ENCODE peak calls at places on chromosomes 2 and 18, in seven cellular contexts. One of them, this sample, is unnamed.

GRCh38 chr2:228819701-228820100 is 451.4 kb downstream of the PID1 start:
- DNase-seq in DMS 273 treated with DMSO at 0.1 percent for 48 hours: no peak
- DNase-seq in tibial nerve: no peak
- DNase-seq in activated T-helper 1 cell treated with anti-CD3 and anti-CD28 coated beads, Interleukin-12 subunit alpha, Interleukin-12 subunit beta, Interleukin-2, Interleukin-4 antibody, amounts not matched to agents 30 ng/mL and 10 ng/mL and 1 ng/mL, durations not matched to agents 14 hours and 24 hours and 36 hours: no peak
- DNase-seq in AG09319: no peak
- DNase-seq in colonic mucosa: no peak
- DNase-seq in activated CD8-positive, alpha-beta T cell treated with anti-CD3 and anti-CD28 coated beads, Interleukin-2, amount 10 ng/mL, durations not matched to agents 7 days and 5 days: no peak
- DNase-seq in this sample: no peak

GRCh38 chr2:160731415-160731814 is 237.8 kb upstream of the RBMS1 start:
- DNase-seq in DMS 273 treated with DMSO at 0.1 percent for 48 hours: no peak
- DNase-seq in tibial nerve: no peak
- DNase-seq in activated T-helper 1 cell treated with anti-CD3 and anti-CD28 coated beads, Interleukin-12 subunit alpha, Interleukin-12 subunit beta, Interleukin-2, Interleukin-4 antibody, amounts not matched to agents 30 ng/mL and 10 ng/mL and 1 ng/mL, durations not matched to agents 14 hours and 24 hours and 36 hours: no peak
- DNase-seq in AG09319: no peak
- DNase-seq in colonic mucosa: no peak
- DNase-seq in activated CD8-positive, alpha-beta T cell treated with anti-CD3 and anti-CD28 coated beads, Interleukin-2, amount 10 ng/mL, durations not matched to agents 7 days and 5 days: no peak
- DNase-seq in this sample: no peak

GRCh38 chr2:42842418-42842817 is 50.0 kb upstream of the HAAO start:
- DNase-seq in DMS 273 treated with DMSO at 0.1 percent for 48 hours: no peak
- DNase-seq in tibial nerve: no peak
- DNase-seq in activated T-helper 1 cell treated with anti-CD3 and anti-CD28 coated beads, Interleukin-12 subunit alpha, Interleukin-12 subunit beta, Interleukin-2, Interleukin-4 antibody, amounts not matched to agents 30 ng/mL and 10 ng/mL and 1 ng/mL, durations not matched to agents 14 hours and 24 hours and 36 hours: no peak
- DNase-seq in AG09319: no peak
- DNase-seq in colonic mucosa: no peak
- DNase-seq in activated CD8-positive, alpha-beta T cell treated with anti-CD3 and anti-CD28 coated beads, Interleukin-2, amount 10 ng/mL, durations not matched to agents 7 days and 5 days: no peak
- DNase-seq in this sample: no peak

GRCh38 chr18:7071600-7071999 is 46.0 kb downstream of the LAMA1 start:
- DNase-seq in DMS 273 treated with DMSO at 0.1 percent for 48 hours: no peak
- DNase-seq in tibial nerve: no peak
- DNase-seq in activated T-helper 1 cell treated with anti-CD3 and anti-CD28 coated beads, Interleukin-12 subunit alpha, Interleukin-12 subunit beta, Interleukin-2, Interleukin-4 antibody, amounts not matched to agents 30 ng/mL and 10 ng/mL and 1 ng/mL, durations not matched to agents 14 hours and 24 hours and 36 hours: no peak
- DNase-seq in AG09319: no peak
- DNase-seq in colonic mucosa: no peak
- DNase-seq in activated CD8-positive, alpha-beta T cell treated with anti-CD3 and anti-CD28 coated beads, Interleukin-2, amount 10 ng/mL, durations not matched to agents 7 days and 5 days: no peak
- DNase-seq in this sample: no peak

GRCh38 chr2:121362776-121363175 is 77.8 kb upstream of the TFCP2L1 start:
- DNase-seq in DMS 273 treated with DMSO at 0.1 percent for 48 hours: no peak
- DNase-seq in tibial nerve: no peak
- DNase-seq in activated T-helper 1 cell treated with anti-CD3 and anti-CD28 coated beads, Interleukin-12 subunit alpha, Interleukin-12 subunit beta, Interleukin-2, Interleukin-4 antibody, amounts not matched to agents 30 ng/mL and 10 ng/mL and 1 ng/mL, durations not matched to agents 14 hours and 24 hours and 36 hours: no peak
- DNase-seq in AG09319: no peak
- DNase-seq in colonic mucosa: no peak
- DNase-seq in activated CD8-positive, alpha-beta T cell treated with anti-CD3 and anti-CD28 coated beads, Interleukin-2, amount 10 ng/mL, durations not matched to agents 7 days and 5 days: no peak
- DNase-seq in this sample: no peak

GRCh38 chr2:86037141-86037794 is 68.4 kb downstream of the POLR1A start:
- DNase-seq in DMS 273 treated with DMSO at 0.1 percent for 48 hours: no peak
- DNase-seq in tibial nerve: peak; percentile 82
- DNase-seq in activated T-helper 1 cell treated with anti-CD3 and anti-CD28 coated beads, Interleukin-12 subunit alpha, Interleukin-12 subunit beta, Interleukin-2, Interleukin-4 antibody, amounts not matched to agents 30 ng/mL and 10 ng/mL and 1 ng/mL, durations not matched to agents 14 hours and 24 hours and 36 hours: no peak
- DNase-seq in AG09319: peak; percentile 91
- DNase-seq in colonic mucosa: peak; percentile 52
- DNase-seq in activated CD8-positive, alpha-beta T cell treated with anti-CD3 and anti-CD28 coated beads, Interleukin-2, amount 10 ng/mL, durations not matched to agents 7 days and 5 days: peak; percentile 45
- DNase-seq in this sample: peak; percentile 59

GRCh38 chr2:233040174-233040530 is 7.7 kb downstream of the NEU2 start:
- DNase-seq in DMS 273 treated with DMSO at 0.1 percent for 48 hours: no peak
- DNase-seq in tibial nerve: no peak
- DNase-seq in activated T-helper 1 cell treated with anti-CD3 and anti-CD28 coated beads, Interleukin-12 subunit alpha, Interleukin-12 subunit beta, Interleukin-2, Interleukin-4 antibody, amounts not matched to agents 30 ng/mL and 10 ng/mL and 1 ng/mL, durations not matched to agents 14 hours and 24 hours and 36 hours: no peak
- DNase-seq in AG09319: no peak
- DNase-seq in colonic mucosa: no peak
- DNase-seq in activated CD8-positive, alpha-beta T cell treated with anti-CD3 and anti-CD28 coated beads, Interleukin-2, amount 10 ng/mL, durations not matched to agents 7 days and 5 days: no peak
- DNase-seq in this sample: no peak

GRCh38 chr18:37676276-37676675 is 110.7 kb upstream of the CELF4 start:
- DNase-seq in DMS 273 treated with DMSO at 0.1 percent for 48 hours: no peak
- DNase-seq in tibial nerve: no peak
- DNase-seq in activated T-helper 1 cell treated with anti-CD3 and anti-CD28 coated beads, Interleukin-12 subunit alpha, Interleukin-12 subunit beta, Interleukin-2, Interleukin-4 antibody, amounts not matched to agents 30 ng/mL and 10 ng/mL and 1 ng/mL, durations not matched to agents 14 hours and 24 hours and 36 hours: no peak
- DNase-seq in AG09319: no peak
- DNase-seq in colonic mucosa: no peak
- DNase-seq in activated CD8-positive, alpha-beta T cell treated with anti-CD3 and anti-CD28 coated beads, Interleukin-2, amount 10 ng/mL, durations not matched to agents 7 days and 5 days: no peak
- DNase-seq in this sample: no peak

GRCh38 chr2:222360146-222360545 is 61.3 kb upstream of the PAX3 start:
- DNase-seq in DMS 273 treated with DMSO at 0.1 percent for 48 hours: no peak
- DNase-seq in tibial nerve: no peak
- DNase-seq in activated T-helper 1 cell treated with anti-CD3 and anti-CD28 coated beads, Interleukin-12 subunit alpha, Interleukin-12 subunit beta, Interleukin-2, Interleukin-4 antibody, amounts not matched to agents 30 ng/mL and 10 ng/mL and 1 ng/mL, durations not matched to agents 14 hours and 24 hours and 36 hours: no peak
- DNase-seq in AG09319: no peak
- DNase-seq in colonic mucosa: no peak
- DNase-seq in activated CD8-positive, alpha-beta T cell treated with anti-CD3 and anti-CD28 coated beads, Interleukin-2, amount 10 ng/mL, durations not matched to agents 7 days and 5 days: no peak
- DNase-seq in this sample: no peak

GRCh38 chr2:193679850-193680249 is 1485.1 kb upstream of the TMEFF2 start:
- DNase-seq in DMS 273 treated with DMSO at 0.1 percent for 48 hours: no peak
- DNase-seq in tibial nerve: no peak
- DNase-seq in activated T-helper 1 cell treated with anti-CD3 and anti-CD28 coated beads, Interleukin-12 subunit alpha, Interleukin-12 subunit beta, Interleukin-2, Interleukin-4 antibody, amounts not matched to agents 30 ng/mL and 10 ng/mL and 1 ng/mL, durations not matched to agents 14 hours and 24 hours and 36 hours: no peak
- DNase-seq in AG09319: no peak
- DNase-seq in colonic mucosa: no peak
- DNase-seq in activated CD8-positive, alpha-beta T cell treated with anti-CD3 and anti-CD28 coated beads, Interleukin-2, amount 10 ng/mL, durations not matched to agents 7 days and 5 days: no peak
- DNase-seq in this sample: no peak

GRCh38 chr2:194700116-194700515 is 956.9 kb upstream of the SLC39A10 start:
- DNase-seq in DMS 273 treated with DMSO at 0.1 percent for 48 hours: no peak
- DNase-seq in tibial nerve: no peak
- DNase-seq in activated T-helper 1 cell treated with anti-CD3 and anti-CD28 coated beads, Interleukin-12 subunit alpha, Interleukin-12 subunit beta, Interleukin-2, Interleukin-4 antibody, amounts not matched to agents 30 ng/mL and 10 ng/mL and 1 ng/mL, durations not matched to agents 14 hours and 24 hours and 36 hours: no peak
- DNase-seq in AG09319: no peak
- DNase-seq in colonic mucosa: no peak
- DNase-seq in activated CD8-positive, alpha-beta T cell treated with anti-CD3 and anti-CD28 coated beads, Interleukin-2, amount 10 ng/mL, durations not matched to agents 7 days and 5 days: no peak
- DNase-seq in this sample: no peak

GRCh38 chr2:235504459-235505200 is 10.8 kb downstream of the AGAP1 start:
- DNase-seq in DMS 273 treated with DMSO at 0.1 percent for 48 hours: no peak
- DNase-seq in tibial nerve: no peak
- DNase-seq in activated T-helper 1 cell treated with anti-CD3 and anti-CD28 coated beads, Interleukin-12 subunit alpha, Interleukin-12 subunit beta, Interleukin-2, Interleukin-4 antibody, amounts not matched to agents 30 ng/mL and 10 ng/mL and 1 ng/mL, durations not matched to agents 14 hours and 24 hours and 36 hours: no peak
- DNase-seq in AG09319: no peak
- DNase-seq in colonic mucosa: no peak
- DNase-seq in activated CD8-positive, alpha-beta T cell treated with anti-CD3 and anti-CD28 coated beads, Interleukin-2, amount 10 ng/mL, durations not matched to agents 7 days and 5 days: no peak
- DNase-seq in this sample: no peak

GRCh38 chr2:19863303-19864041 is 38.3 kb downstream of the TTC32 start:
- DNase-seq in DMS 273 treated with DMSO at 0.1 percent for 48 hours: peak; percentile 3
- DNase-seq in tibial nerve: peak; percentile 67
- DNase-seq in activated T-helper 1 cell treated with anti-CD3 and anti-CD28 coated beads, Interleukin-12 subunit alpha, Interleukin-12 subunit beta, Interleukin-2, Interleukin-4 antibody, amounts not matched to agents 30 ng/mL and 10 ng/mL and 1 ng/mL, durations not matched to agents 14 hours and 24 hours and 36 hours: peak; percentile 49
- DNase-seq in AG09319: no peak
- DNase-seq in colonic mucosa: peak; percentile 73
- DNase-seq in activated CD8-positive, alpha-beta T cell treated with anti-CD3 and anti-CD28 coated beads, Interleukin-2, amount 10 ng/mL, durations not matched to agents 7 days and 5 days: peak; percentile 74
- DNase-seq in this sample: peak; percentile 83

GRCh38 chr2:233210843-233211600 is 40.5 kb upstream of the ATG16L1 start:
- DNase-seq in DMS 273 treated with DMSO at 0.1 percent for 48 hours: peak; percentile 24
- DNase-seq in tibial nerve: peak; percentile 75
- DNase-seq in activated T-helper 1 cell treated with anti-CD3 and anti-CD28 coated beads, Interleukin-12 subunit alpha, Interleukin-12 subunit beta, Interleukin-2, Interleukin-4 antibody, amounts not matched to agents 30 ng/mL and 10 ng/mL and 1 ng/mL, durations not matched to agents 14 hours and 24 hours and 36 hours: no peak
- DNase-seq in AG09319: peak; percentile 69
- DNase-seq in colonic mucosa: peak; percentile 52
- DNase-seq in activated CD8-positive, alpha-beta T cell treated with anti-CD3 and anti-CD28 coated beads, Interleukin-2, amount 10 ng/mL, durations not matched to agents 7 days and 5 days: no peak
- DNase-seq in this sample: no peak

GRCh38 chr2:146917430-146918037 is 927.3 kb upstream of the ACVR2A start:
- DNase-seq in DMS 273 treated with DMSO at 0.1 percent for 48 hours: no peak
- DNase-seq in tibial nerve: no peak
- DNase-seq in activated T-helper 1 cell treated with anti-CD3 and anti-CD28 coated beads, Interleukin-12 subunit alpha, Interleukin-12 subunit beta, Interleukin-2, Interleukin-4 antibody, amounts not matched to agents 30 ng/mL and 10 ng/mL and 1 ng/mL, durations not matched to agents 14 hours and 24 hours and 36 hours: no peak
- DNase-seq in AG09319: no peak
- DNase-seq in colonic mucosa: no peak
- DNase-seq in activated CD8-positive, alpha-beta T cell treated with anti-CD3 and anti-CD28 coated beads, Interleukin-2, amount 10 ng/mL, durations not matched to agents 7 days and 5 days: no peak
- DNase-seq in this sample: no peak

GRCh38 chr2:117470311-117471095 is 344.0 kb upstream of the DDX18 start:
- DNase-seq in DMS 273 treated with DMSO at 0.1 percent for 48 hours: peak; percentile 8
- DNase-seq in tibial nerve: no peak
- DNase-seq in activated T-helper 1 cell treated with anti-CD3 and anti-CD28 coated beads, Interleukin-12 subunit alpha, Interleukin-12 subunit beta, Interleukin-2, Interleukin-4 antibody, amounts not matched to agents 30 ng/mL and 10 ng/mL and 1 ng/mL, durations not matched to agents 14 hours and 24 hours and 36 hours: peak; percentile 1
- DNase-seq in AG09319: no peak
- DNase-seq in colonic mucosa: peak; percentile 49
- DNase-seq in activated CD8-positive, alpha-beta T cell treated with anti-CD3 and anti-CD28 coated beads, Interleukin-2, amount 10 ng/mL, durations not matched to agents 7 days and 5 days: peak; percentile 43
- DNase-seq in this sample: no peak

GRCh38 chr2:231364961-231365810 is 30.3 kb upstream of the B3GNT7 start:
- DNase-seq in DMS 273 treated with DMSO at 0.1 percent for 48 hours: no peak
- DNase-seq in tibial nerve: no peak
- DNase-seq in activated T-helper 1 cell treated with anti-CD3 and anti-CD28 coated beads, Interleukin-12 subunit alpha, Interleukin-12 subunit beta, Interleukin-2, Interleukin-4 antibody, amounts not matched to agents 30 ng/mL and 10 ng/mL and 1 ng/mL, durations not matched to agents 14 hours and 24 hours and 36 hours: no peak
- DNase-seq in AG09319: peak; percentile 37
- DNase-seq in colonic mucosa: peak; percentile 78
- DNase-seq in activated CD8-positive, alpha-beta T cell treated with anti-CD3 and anti-CD28 coated beads, Interleukin-2, amount 10 ng/mL, durations not matched to agents 7 days and 5 days: no peak
- DNase-seq in this sample: no peak

GRCh38 chr2:146374505-146374904 is 1470.3 kb upstream of the ACVR2A start:
- DNase-seq in DMS 273 treated with DMSO at 0.1 percent for 48 hours: no peak
- DNase-seq in tibial nerve: no peak
- DNase-seq in activated T-helper 1 cell treated with anti-CD3 and anti-CD28 coated beads, Interleukin-12 subunit alpha, Interleukin-12 subunit beta, Interleukin-2, Interleukin-4 antibody, amounts not matched to agents 30 ng/mL and 10 ng/mL and 1 ng/mL, durations not matched to agents 14 hours and 24 hours and 36 hours: no peak
- DNase-seq in AG09319: no peak
- DNase-seq in colonic mucosa: no peak
- DNase-seq in activated CD8-positive, alpha-beta T cell treated with anti-CD3 and anti-CD28 coated beads, Interleukin-2, amount 10 ng/mL, durations not matched to agents 7 days and 5 days: no peak
- DNase-seq in this sample: no peak